ENCODE peak calls at places on chromosome 22, in six cellular contexts. A, W, M, N, G and O are unnamed samples.

GRCh38 chr22:39907605-39908097 is 6.8 kb downstream of the GRAP2 start:
- DNase-seq in A (no peak), W (no peak), M (no peak), N (no peak), G (no peak), O (no peak)

GRCh38 chr22:20986365-20986764 is 4.3 kb downstream of the LZTR1 start:
- DNase-seq in A (no peak), W (no peak), M (no peak), N (no peak), G (no peak), O (no peak)

GRCh38 chr22:47245286-47245685 is 482.8 kb downstream of the TBC1D22A start:
- DNase-seq in A (no peak), W (no peak), M (no peak), N (no peak), G (no peak), O (no peak)

GRCh38 chr22:38176170-38176741 is 5.4 kb downstream of the PLA2G6 start:
- DNase-seq in A (no peak), W (peak), M (peak), N (no peak), G (peak), O (no peak)

GRCh38 chr22:39703890-39704658 is 133.5 kb downstream of the CACNA1I start:
- DNase-seq in A (no peak), W (no peak), M (no peak), N (no peak), G (peak), O (no peak)

GRCh38 chr22:39388261-39389011 is 11.1 kb upstream of the TAB1 start:
- DNase-seq in A (peak), W (peak), M (peak), N (peak), G (peak), O (no peak)

GRCh38 chr22:50731811-50732624 is 6.0 kb upstream of the ACR start:
- DNase-seq in A (peak), W (peak), M (peak), N (peak), G (peak), O (no peak)

GRCh38 chr22:47618180-47618579 is 855.7 kb downstream of the TBC1D22A start:
- DNase-seq in A (no peak), W (no peak), M (no peak), N (no peak), G (no peak), O (no peak)

GRCh38 chr22:38127869-38128268 is 17.4 kb upstream of the BAIAP2L2 start:
- DNase-seq in A (no peak), W (no peak), M (no peak), N (no peak), G (no peak), O (no peak)

GRCh38 chr22:18987765-18988164 is 51.7 kb upstream of the PRODH start:
- DNase-seq in A (no peak), W (peak), M (no peak), N (no peak), G (no peak), O (no peak)

GRCh38 chr22:19488884-19489843 is 9.4 kb downstream of the CDC45 start:
- DNase-seq in A (no peak), W (no peak), M (no peak), N (no peak), G (no peak), O (no peak)

GRCh38 chr22:35477911-35478582 is 62.6 kb upstream of the RASD2 start:
- DNase-seq in A (no peak), W (no peak), M (no peak), N (peak), G (peak), O (peak)

GRCh38 chr22:28151241-28151640 is 232.2 kb upstream of the PITPNB start:
- DNase-seq in A (no peak), W (peak), M (no peak), N (no peak), G (no peak), O (no peak)

GRCh38 chr22:27990879-27991278 is 71.8 kb upstream of the PITPNB start:
- DNase-seq in A (no peak), W (peak), M (no peak), N (no peak), G (peak), O (no peak)

GRCh38 chr22:17257091-17257490 is 37.9 kb upstream of the ADA2 start:
- DNase-seq in A (no peak), W (no peak), M (no peak), N (no peak), G (no peak), O (no peak)

GRCh38 chr22:38834215-38834953 is 9.4 kb downstream of the NPTXR start:
- DNase-seq in A (no peak), W (no peak), M (no peak), N (no peak), G (no peak), O (no peak)

GRCh38 chr22:36201630-36202312 is at the start of gene APOL4:
- DNase-seq in A (no peak), W (no peak), M (no peak), N (no peak), G (peak), O (no peak)

GRCh38 chr22:40237788-40238424 is 60.2 kb downstream of the TNRC6B start:
- DNase-seq in A (no peak), W (no peak), M (no peak), N (no peak), G (no peak), O (no peak)

GRCh38 chr22:24559471-24559870 is 3.7 kb downstream of the SNRPD3 start:
- DNase-seq in A (no peak), W (no peak), M (no peak), N (no peak), G (no peak), O (no peak)

GRCh38 chr22:24555160-24555495 is 190 bp upstream of the GUCD1 start:
- DNase-seq in A (peak), W (peak), M (peak), N (peak), G (peak), O (peak)

GRCh38 chr22:24554316-24555159 is at the start of gene GUCD1:
- DNase-seq in A (peak), W (peak), M (peak), N (peak), G (no peak), O (no peak)

GRCh38 chr22:24553597-24554315 is 1.2 kb downstream of the GUCD1 start:
- DNase-seq in A (no peak), W (peak), M (peak), N (no peak), G (peak), O (no peak)

GRCh38 chr22:24555496-24556253 is at the start of gene SNRPD3:
- DNase-seq in A (peak), W (peak), M (peak), N (peak), G (peak), O (peak)
- H3K27ac ChIP-seq in A (peak), W (peak), M (peak), N (peak), G (peak), O (peak)

GRCh38 chr22:26894766-26895485 is 237.5 kb downstream of the MIAT start:
- DNase-seq in A (no peak), W (no peak), M (peak), N (peak), G (no peak), O (peak)
- H3K27ac ChIP-seq in A (no peak), W (no peak), M (peak), N (peak), G (no peak), O (peak)

GRCh38 chr22:46040471-46041465 is 63.8 kb upstream of the WNT7B start:
- DNase-seq in A (no peak), W (no peak), M (no peak), N (no peak), G (peak), O (no peak)

GRCh38 chr22:46039531-46039930 is 62.6 kb upstream of the WNT7B start:
- DNase-seq in A (no peak), W (no peak), M (no peak), N (no peak), G (no peak), O (no peak)

GRCh38 chr22:46043339-46043738 is 66.4 kb upstream of the WNT7B start:
- DNase-seq in A (no peak), W (no peak), M (peak), N (no peak), G (peak), O (no peak)

GRCh38 chr22:46042786-46043185 is 65.8 kb upstream of the WNT7B start:
- DNase-seq in A (no peak), W (no peak), M (peak), N (no peak), G (peak), O (no peak)

GRCh38 chr22:46041642-46042041 is 64.7 kb upstream of the WNT7B start:
- DNase-seq in A (no peak), W (no peak), M (no peak), N (no peak), G (peak), O (no peak)
- H3K27ac ChIP-seq in A (no peak), W (no peak), M (no peak), N (no peak), G (peak), O (peak)

GRCh38 chr22:43521716-43522115 is 109.9 kb downstream of the MPPED1 start:
- DNase-seq in A (no peak), W (no peak), M (peak), N (no peak), G (no peak), O (peak)
- H3K27ac ChIP-seq in A (no peak), W (no peak), M (no peak), N (no peak), G (no peak), O (peak)

GRCh38 chr22:49380095-49380827 is 447.4 kb downstream of the BRD1 start:
- DNase-seq in A (no peak), W (no peak), M (no peak), N (no peak), G (no peak), O (no peak)
- H3K27ac ChIP-seq in A (no peak), W (no peak), M (no peak), N (no peak), G (no peak), O (no peak)

GRCh38 chr22:44268431-44269116 is 44.2 kb downstream of the SHISAL1 start:
- DNase-seq in A (no peak), W (no peak), M (no peak), N (no peak), G (no peak), O (no peak)

GRCh38 chr22:44269757-44270555 is 42.8 kb downstream of the SHISAL1 start:
- DNase-seq in A (no peak), W (no peak), M (no peak), N (no peak), G (no peak), O (no peak)

GRCh38 chr22:44269117-44269498 is 43.6 kb downstream of the SHISAL1 start:
- DNase-seq in A (no peak), W (no peak), M (no peak), N (no peak), G (no peak), O (no peak)

GRCh38 chr22:44270556-44270880 is 42.2 kb downstream of the SHISAL1 start:
- DNase-seq in A (no peak), W (no peak), M (no peak), N (no peak), G (no peak), O (no peak)

GRCh38 chr22:44266811-44267760 is 45.7 kb downstream of the SHISAL1 start:
- DNase-seq in A (no peak), W (no peak), M (no peak), N (no peak), G (no peak), O (no peak)
- H3K27ac ChIP-seq in A (no peak), W (no peak), M (no peak), N (no peak), G (no peak), O (no peak)

DNA sequence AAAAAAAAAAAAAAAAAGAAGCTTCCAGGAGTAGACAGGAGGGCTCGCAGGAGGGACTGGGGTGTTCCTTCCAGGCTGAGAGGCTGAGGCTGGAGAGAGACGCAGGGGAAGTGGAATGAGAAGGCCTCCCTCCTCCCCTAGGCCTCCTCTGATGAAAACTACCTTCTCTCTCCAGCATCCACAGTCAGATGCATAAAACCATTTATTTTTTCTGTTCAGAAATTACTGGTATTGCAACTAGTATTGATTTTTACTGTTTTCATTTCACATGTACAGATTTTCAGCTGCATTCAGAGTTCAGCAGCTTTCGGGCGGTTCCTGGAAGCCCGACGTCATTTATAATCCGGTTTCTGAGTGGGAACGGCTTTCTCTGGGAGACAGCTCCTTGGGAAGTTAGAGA is 6.8 kb upstream of the NFAM1 start:
- DNase-seq in A (no peak), W (no peak), M (no peak), N (no peak), G (no peak), O (no peak)
- H3K27ac ChIP-seq in A (no peak), W (no peak), M (no peak), N (no peak), G (no peak), O (no peak)

GRCh38 chr22:31272522-31273446 is 19.5 kb downstream of the PIK3IP1 start:
- DNase-seq in A (peak), W (no peak), M (peak), N (peak), G (no peak), O (no peak)

GRCh38 chr22:31275018-31275417 is 17.3 kb downstream of the PIK3IP1 start:
- DNase-seq in A (no peak), W (no peak), M (no peak), N (no peak), G (no peak), O (no peak)

GRCh38 chr22:31271485-31271884 is 20.8 kb downstream of the PIK3IP1 start:
- DNase-seq in A (no peak), W (no peak), M (no peak), N (no peak), G (no peak), O (no peak)

GRCh38 chr22:31275576-31275975 is 16.7 kb downstream of the PIK3IP1 start:
- DNase-seq in A (no peak), W (no peak), M (no peak), N (no peak), G (no peak), O (no peak)

GRCh38 chr22:31274017-31274416 is 18.3 kb downstream of the PIK3IP1 start:
- DNase-seq in A (no peak), W (no peak), M (no peak), N (no peak), G (no peak), O (no peak)
- H3K27ac ChIP-seq in A (no peak), W (no peak), M (no peak), N (no peak), G (no peak), O (peak)